ENCODE peak calls at places on chromosomes 13 and 19, in four cellular contexts. One of them, this sample, is unnamed.
A peak's percentile ranks its signal among the peaks of the same experiment; 100 is the strongest.

GRCh38 chr19:18461471-18461870 is 23.5 kb upstream of the ISYNA1 start:
- DNase-seq in cardiac muscle cell: no peak
- DNase-seq in RWPE2: no peak
- DNase-seq in GM23248: no peak
- DNase-seq in this sample: no peak

GRCh38 chr19:18433039-18433691 is 4.8 kb downstream of the ISYNA1 start:
- DNase-seq in cardiac muscle cell: no peak
- DNase-seq in RWPE2: no peak
- DNase-seq in GM23248: peak; percentile 20
- DNase-seq in this sample: no peak

GRCh38 chr13:52158629-52159158 is 703 bp downstream of the NEK3 start:
- DNase-seq in cardiac muscle cell: no peak
- DNase-seq in RWPE2: no peak
- DNase-seq in GM23248: peak; percentile 74
- DNase-seq in this sample: peak; percentile 32

GRCh38 chr19:46617566-46618079 is 7.3 kb downstream of the PTGIR start:
- DNase-seq in cardiac muscle cell: no peak
- DNase-seq in RWPE2: no peak
- DNase-seq in GM23248: no peak
- DNase-seq in this sample: no peak

GRCh38 chr19:21463449-21464105 is 41.8 kb upstream of the ZNF429 start:
- DNase-seq in cardiac muscle cell: peak; percentile 92
- DNase-seq in RWPE2: peak; percentile 66
- DNase-seq in GM23248: no peak
- DNase-seq in this sample: no peak

GRCh38 chr13:108915095-108915633 is 285.8 kb downstream of the MYO16 start:
- DNase-seq in cardiac muscle cell: peak; percentile 38
- DNase-seq in RWPE2: no peak
- DNase-seq in GM23248: peak; percentile 68
- DNase-seq in this sample: no peak

GRCh38 chr13:26682606-26683005 is 78.0 kb downstream of the GPR12 start:
- DNase-seq in cardiac muscle cell: no peak
- DNase-seq in RWPE2: no peak
- DNase-seq in GM23248: no peak
- DNase-seq in this sample: no peak

GRCh38 chr19:3363841-3364500 is 2.4 kb upstream of the NFIC start:
- DNase-seq in cardiac muscle cell: no peak
- DNase-seq in RWPE2: no peak
- DNase-seq in GM23248: no peak
- DNase-seq in this sample: no peak

GRCh38 chr19:40589723-40590429 is 11.3 kb upstream of the LTBP4 start:
- DNase-seq in cardiac muscle cell: no peak
- DNase-seq in RWPE2: no peak
- DNase-seq in GM23248: no peak
- DNase-seq in this sample: no peak

GRCh38 chr19:7904074-7905020 is 670 bp downstream of the MAP2K7 start:
- DNase-seq in cardiac muscle cell: peak; percentile 54
- DNase-seq in RWPE2: peak; percentile 41
- DNase-seq in GM23248: no peak
- DNase-seq in this sample: no peak

GRCh38 chr19:10701955-10702307 is 692 bp downstream of the QTRT1 start:
- DNase-seq in cardiac muscle cell: peak; percentile 58
- DNase-seq in RWPE2: no peak
- DNase-seq in GM23248: peak; percentile 40
- DNase-seq in this sample: no peak

GRCh38 chr13:75139291-75139690 is 342.7 kb downstream of the TBC1D4 start:
- DNase-seq in cardiac muscle cell: no peak
- DNase-seq in RWPE2: no peak
- DNase-seq in GM23248: peak; percentile 20
- DNase-seq in this sample: no peak

GRCh38 chr19:58570770-58571574 is 2.2 kb downstream of the MZF1 start:
- DNase-seq in cardiac muscle cell: no peak
- DNase-seq in RWPE2: no peak
- DNase-seq in GM23248: no peak
- DNase-seq in this sample: no peak

GRCh38 chr13:68173111-68173510 is 943.0 kb upstream of the PCDH9 start:
- DNase-seq in cardiac muscle cell: no peak
- DNase-seq in RWPE2: no peak
- DNase-seq in GM23248: no peak
- DNase-seq in this sample: no peak

GRCh38 chr13:100899720-100900316 is 225.2 kb upstream of the TMTC4 start:
- DNase-seq in cardiac muscle cell: no peak
- DNase-seq in RWPE2: no peak
- DNase-seq in GM23248: peak; percentile 14
- DNase-seq in this sample: no peak

GRCh38 chr19:55622242-55622969 is 2.0 kb downstream of the ZNF784 start:
- DNase-seq in cardiac muscle cell: no peak
- DNase-seq in RWPE2: no peak
- DNase-seq in GM23248: no peak
- DNase-seq in this sample: no peak

GRCh38 chr13:105925496-105925895 is 610.0 kb downstream of the EFNB2 start:
- DNase-seq in cardiac muscle cell: no peak
- DNase-seq in RWPE2: no peak
- DNase-seq in GM23248: peak; percentile 45
- DNase-seq in this sample: no peak

GRCh38 chr19:45439569-45440258 is 16.0 kb upstream of the ERCC1 start:
- DNase-seq in cardiac muscle cell: peak; percentile 93
- DNase-seq in RWPE2: no peak
- DNase-seq in GM23248: peak; percentile 92
- DNase-seq in this sample: peak; percentile 69

GRCh38 chr13:24050292-24050711 is 110.2 kb upstream of the SPATA13 start:
- DNase-seq in cardiac muscle cell: no peak
- DNase-seq in RWPE2: no peak
- DNase-seq in GM23248: peak; percentile 81
- DNase-seq in this sample: no peak

GRCh38 chr19:16627194-16627927 is 643 bp downstream of the MED26 start:
- DNase-seq in cardiac muscle cell: peak; percentile 24
- DNase-seq in RWPE2: no peak
- DNase-seq in GM23248: peak; percentile 51
- DNase-seq in this sample: peak; percentile 15

GRCh38 chr19:1254530-1255185 is 6.3 kb downstream of the MIDN start:
- DNase-seq in cardiac muscle cell: no peak
- DNase-seq in RWPE2: no peak
- DNase-seq in GM23248: peak; percentile 13
- DNase-seq in this sample: no peak

GRCh38 chr13:44311011-44311481 is 62.6 kb upstream of the SERP2 start:
- DNase-seq in cardiac muscle cell: no peak
- DNase-seq in RWPE2: peak; percentile 93
- DNase-seq in GM23248: peak; percentile 13
- DNase-seq in this sample: no peak
- H3K4me1 ChIP-seq in cardiac muscle cell: peaks cover 26% of the 10 kb centered on the region
- H3K4me1 ChIP-seq in RWPE2: peaks cover 65% of the 10 kb centered on the region
- H3K4me1 ChIP-seq in GM23248: peaks cover 31% of the 10 kb centered on the region
- H3K4me1 ChIP-seq in this sample: peaks cover 6% of the 10 kb centered on the region

GRCh38 chr19:38699027-38699346 is 45.3 kb downstream of the CAPN12 start:
- DNase-seq in cardiac muscle cell: no peak
- DNase-seq in RWPE2: no peak
- DNase-seq in GM23248: no peak
- DNase-seq in this sample: no peak
- H3K4me1 ChIP-seq in cardiac muscle cell: peaks cover 10% of the 10 kb centered on the region
- H3K4me1 ChIP-seq in RWPE2: peaks cover 43% of the 10 kb centered on the region
- H3K4me1 ChIP-seq in GM23248: peaks cover 7% of the 10 kb centered on the region
- H3K4me1 ChIP-seq in this sample: peaks cover 65% of the 10 kb centered on the region

DNA sequence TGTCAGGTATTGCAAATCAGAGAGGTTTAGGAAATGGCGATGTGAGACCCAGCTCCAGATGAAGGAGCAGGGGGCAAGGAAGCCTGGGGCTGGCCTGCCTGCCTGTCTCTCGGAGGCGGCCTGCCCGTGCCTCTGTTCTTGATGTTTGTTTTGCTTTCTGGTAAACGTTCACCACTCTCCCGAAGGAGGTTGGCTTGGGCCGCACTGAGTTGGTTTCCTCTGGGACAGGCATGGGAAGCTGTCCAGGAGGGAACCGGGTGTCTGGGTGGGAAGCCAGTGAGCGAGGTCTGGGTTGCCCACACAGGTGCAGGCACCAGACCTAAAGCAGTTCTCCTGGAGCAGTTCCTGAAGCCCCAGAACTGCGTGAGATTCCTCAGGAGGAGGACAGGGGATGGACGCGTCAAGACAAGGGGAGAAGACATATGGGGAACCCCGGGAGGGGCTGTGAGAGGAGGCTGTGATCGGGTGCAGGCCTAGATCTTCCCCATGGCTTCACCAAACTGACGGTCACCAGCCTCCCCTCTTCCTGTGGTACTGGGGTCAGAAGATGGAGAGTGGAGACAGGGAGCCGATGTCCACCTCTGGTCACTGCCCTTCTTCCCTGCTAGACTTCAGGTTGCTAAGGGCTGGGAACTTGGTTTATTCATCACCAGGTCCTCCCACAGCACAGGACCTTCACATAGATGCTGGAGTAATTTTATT is 15.2 kb downstream of the COL4A2 start:
- DNase-seq in cardiac muscle cell: no peak
- DNase-seq in RWPE2: no peak
- DNase-seq in GM23248: no peak
- DNase-seq in this sample: no peak
- H3K4me1 ChIP-seq in cardiac muscle cell: peaks cover 29% of the 10 kb centered on the region
- H3K4me1 ChIP-seq in RWPE2: peaks cover 40% of the 10 kb centered on the region
- H3K4me1 ChIP-seq in GM23248: peaks cover 47% of the 10 kb centered on the region
- H3K4me1 ChIP-seq in this sample: peaks cover 31% of the 10 kb centered on the region

GRCh38 chr19:38597075-38597474 is 20.7 kb downstream of the MAP4K1 start:
- DNase-seq in cardiac muscle cell: no peak
- DNase-seq in RWPE2: no peak
- DNase-seq in GM23248: no peak
- DNase-seq in this sample: no peak

GRCh38 chr19:38592940-38593339 is 24.8 kb downstream of the MAP4K1 start:
- DNase-seq in cardiac muscle cell: no peak
- DNase-seq in RWPE2: no peak
- DNase-seq in GM23248: no peak
- DNase-seq in this sample: peak; percentile 34

GRCh38 chr19:38599722-38600121 is 18.0 kb downstream of the MAP4K1 start:
- DNase-seq in cardiac muscle cell: no peak
- DNase-seq in RWPE2: no peak
- DNase-seq in GM23248: no peak
- DNase-seq in this sample: no peak

GRCh38 chr19:38596057-38596981 is 21.4 kb downstream of the MAP4K1 start:
- DNase-seq in cardiac muscle cell: peak; percentile 90
- DNase-seq in RWPE2: no peak
- DNase-seq in GM23248: peak; percentile 32
- DNase-seq in this sample: peak; percentile 87
- H3K4me1 ChIP-seq in cardiac muscle cell: no peaks in the 10 kb centered on the region
- H3K4me1 ChIP-seq in RWPE2: no peaks in the 10 kb centered on the region
- H3K4me1 ChIP-seq in GM23248: no peaks in the 10 kb centered on the region
- H3K4me1 ChIP-seq in this sample: no peaks in the 10 kb centered on the region